ENCODE peak calls at places on chromosomes 3 and 15, in six cellular contexts. One of them, this sample, is unnamed.

GRCh38 chr3:143203142-143203541 is 83.6 kb downstream of the CHST2 start:
- DNase-seq in GM03348: no peak
- DNase-seq in NCI-H510A: no peak
- DNase-seq in skeletal muscle cell: no peak
- DNase-seq in SW480: no peak
- DNase-seq in posterior cingulate gyrus: peak; percentile 38
- DNase-seq in this sample: no peak

GRCh38 chr3:188362405-188362831 is 208.5 kb downstream of the LPP start:
- DNase-seq in posterior cingulate gyrus: no peak
- DNase-seq in NCI-H510A: no peak
- DNase-seq in skeletal muscle cell: peak; percentile 46
- DNase-seq in SW480: peak; percentile 69
- DNase-seq in GM03348: no peak
- DNase-seq in this sample: peak; percentile 99

GRCh38 chr3:174270841-174271240 is 588.3 kb upstream of the NAALADL2 start:
- DNase-seq in SW480: no peak
- DNase-seq in GM03348: peak; percentile 56
- DNase-seq in NCI-H510A: no peak
- DNase-seq in skeletal muscle cell: peak; percentile 48
- DNase-seq in posterior cingulate gyrus: no peak
- DNase-seq in this sample: peak; percentile 59

GRCh38 chr3:141353652-141354495 is 14.4 kb upstream of the ZBTB38 start:
- DNase-seq in NCI-H510A: no peak
- DNase-seq in SW480: no peak
- DNase-seq in posterior cingulate gyrus: no peak
- DNase-seq in skeletal muscle cell: no peak
- DNase-seq in GM03348: no peak
- DNase-seq in this sample: no peak

GRCh38 chr3:9387322-9387655 is 10.1 kb upstream of the SETD5 start:
- DNase-seq in skeletal muscle cell: no peak
- DNase-seq in posterior cingulate gyrus: no peak
- DNase-seq in GM03348: no peak
- DNase-seq in NCI-H510A: no peak
- DNase-seq in SW480: no peak
- DNase-seq in this sample: no peak

GRCh38 chr3:196712514-196713413 is 587 bp downstream of the PIGX start:
- DNase-seq in posterior cingulate gyrus: peak; percentile 94
- DNase-seq in NCI-H510A: no peak
- DNase-seq in skeletal muscle cell: no peak
- DNase-seq in SW480: peak; percentile 52
- DNase-seq in GM03348: peak; percentile 91
- DNase-seq in this sample: peak; percentile 61

GRCh38 chr3:45944830-45945620 is 1.8 kb downstream of the CXCR6 start:
- DNase-seq in NCI-H510A: no peak
- DNase-seq in GM03348: no peak
- DNase-seq in posterior cingulate gyrus: no peak
- DNase-seq in skeletal muscle cell: no peak
- DNase-seq in SW480: no peak
- DNase-seq in this sample: no peak

GRCh38 chr3:38588276-38588971 is 61.1 kb downstream of the SCN5A start:
- DNase-seq in skeletal muscle cell: no peak
- DNase-seq in SW480: no peak
- DNase-seq in NCI-H510A: no peak
- DNase-seq in posterior cingulate gyrus: peak; percentile 55
- DNase-seq in GM03348: no peak
- DNase-seq in this sample: no peak

GRCh38 chr15:96411056-96412031 is 80.8 kb downstream of the NR2F2 start:
- DNase-seq in skeletal muscle cell: no peak
- DNase-seq in GM03348: no peak
- DNase-seq in SW480: no peak
- DNase-seq in posterior cingulate gyrus: no peak
- DNase-seq in NCI-H510A: no peak
- DNase-seq in this sample: no peak

GRCh38 chr3:153970735-153971347 is 150.3 kb upstream of the ARHGEF26 start:
- DNase-seq in skeletal muscle cell: no peak
- DNase-seq in SW480: peak; percentile 19
- DNase-seq in GM03348: peak; percentile 24
- DNase-seq in posterior cingulate gyrus: no peak
- DNase-seq in NCI-H510A: no peak
- DNase-seq in this sample: peak; percentile 46

GRCh38 chr3:50138266-50139230 is 16.6 kb upstream of the SEMA3F start:
- DNase-seq in skeletal muscle cell: no peak
- DNase-seq in NCI-H510A: no peak
- DNase-seq in SW480: no peak
- DNase-seq in posterior cingulate gyrus: no peak
- DNase-seq in GM03348: peak; percentile 57
- DNase-seq in this sample: no peak

GRCh38 chr3:29478671-29479070 is 197.8 kb downstream of the RBMS3 start:
- DNase-seq in skeletal muscle cell: no peak
- DNase-seq in GM03348: peak; percentile 10
- DNase-seq in posterior cingulate gyrus: no peak
- DNase-seq in SW480: no peak
- DNase-seq in NCI-H510A: no peak
- DNase-seq in this sample: no peak

GRCh38 chr15:73474785-73475184 is 31.8 kb downstream of the REC114 start:
- DNase-seq in posterior cingulate gyrus: no peak
- DNase-seq in SW480: no peak
- DNase-seq in skeletal muscle cell: no peak
- DNase-seq in GM03348: no peak
- DNase-seq in NCI-H510A: no peak
- DNase-seq in this sample: no peak

GRCh38 chr3:187012609-187013051 is 82.3 kb downstream of the ST6GAL1 start:
- DNase-seq in GM03348: no peak
- DNase-seq in SW480: no peak
- DNase-seq in skeletal muscle cell: no peak
- DNase-seq in posterior cingulate gyrus: peak; percentile 78
- DNase-seq in NCI-H510A: no peak
- DNase-seq in this sample: peak; percentile 54

GRCh38 chr3:46419816-46420215 is 12.8 kb downstream of the CCRL2 start:
- DNase-seq in posterior cingulate gyrus: peak; percentile 22
- DNase-seq in NCI-H510A: no peak
- DNase-seq in skeletal muscle cell: no peak
- DNase-seq in SW480: no peak
- DNase-seq in GM03348: no peak
- DNase-seq in this sample: no peak

GRCh38 chr3:71101014-71101413 is 482.5 kb downstream of the FOXP1 start:
- DNase-seq in GM03348: peak; percentile 49
- DNase-seq in NCI-H510A: no peak
- DNase-seq in SW480: no peak
- DNase-seq in posterior cingulate gyrus: no peak
- DNase-seq in skeletal muscle cell: no peak
- DNase-seq in this sample: peak; percentile 76

GRCh38 chr15:61871926-61872522 is 188.2 kb downstream of the VPS13C start:
- DNase-seq in NCI-H510A: no peak
- DNase-seq in posterior cingulate gyrus: no peak
- DNase-seq in GM03348: peak; percentile 28
- DNase-seq in SW480: peak; percentile 43
- DNase-seq in skeletal muscle cell: peak; percentile 2
- DNase-seq in this sample: peak; percentile 32

GRCh38 chr15:84937144-84937543 is 44.5 kb upstream of the PDE8A start:
- DNase-seq in NCI-H510A: no peak
- DNase-seq in SW480: no peak
- DNase-seq in skeletal muscle cell: no peak
- DNase-seq in posterior cingulate gyrus: peak; percentile 83
- DNase-seq in GM03348: no peak
- DNase-seq in this sample: no peak

GRCh38 chr15:78767331-78767951 is 43.8 kb downstream of the ADAMTS7 start:
- DNase-seq in GM03348: no peak
- DNase-seq in posterior cingulate gyrus: peak; percentile 73
- DNase-seq in NCI-H510A: no peak
- DNase-seq in skeletal muscle cell: no peak
- DNase-seq in SW480: no peak
- DNase-seq in this sample: no peak

GRCh38 chr15:100627789-100628395 is 25.5 kb downstream of the ASB7 start:
- DNase-seq in NCI-H510A: no peak
- DNase-seq in SW480: peak; percentile 71
- DNase-seq in GM03348: peak; percentile 67
- DNase-seq in posterior cingulate gyrus: peak; percentile 82
- DNase-seq in skeletal muscle cell: peak; percentile 38
- DNase-seq in this sample: peak; percentile 82

GRCh38 chr15:91345761-91346160 is 245.7 kb downstream of the SV2B start:
- DNase-seq in skeletal muscle cell: no peak
- DNase-seq in SW480: peak; percentile 98
- DNase-seq in GM03348: no peak
- DNase-seq in posterior cingulate gyrus: no peak
- DNase-seq in NCI-H510A: no peak
- DNase-seq in this sample: no peak